ENCODE peak calls at places on chromosomes 1 and 21, in seven cellular contexts. Q is NCI-H345, J is left ventricle myocardium inferior, O is ureter, L is heart right ventricle, U is putamen, Z is SHP77. N is an unnamed sample.

GRCh38 chr1:237012789-237013383 is 8.6 kb upstream of the MT1HL1 start:
- DNase-seq in Q (peak; percentile 59), Z (no peak), L (peak; percentile 79), U (no peak), O (peak; percentile 49), J (peak; percentile 81), N (peak; percentile 76)

GRCh38 chr1:28518745-28519341 is 13.0 kb downstream of the RCC1 start:
- DNase-seq in L (no peak), Z (no peak), Q (peak; percentile 32), U (no peak), O (no peak), J (no peak), N (peak; percentile 0)

GRCh38 chr1:21924503-21925005 is 12.6 kb downstream of the HSPG2 start:
- DNase-seq in J (no peak), L (no peak), O (no peak), U (no peak), Z (no peak), Q (no peak), N (no peak)

GRCh38 chr1:52164604-52165003 is 22.7 kb downstream of the ZFYVE9 start:
- DNase-seq in L (no peak), U (no peak), Z (no peak), J (no peak), Q (no peak), O (no peak), N (no peak)

GRCh38 chr1:32753532-32754281 is 51.1 kb upstream of the SYNC start:
- DNase-seq in Q (peak; percentile 90), Z (peak; percentile 67), U (peak; percentile 63), L (peak; percentile 69), J (peak; percentile 64), O (peak; percentile 75), N (peak; percentile 91)

GRCh38 chr1:2645143-2645542 is 12.3 kb upstream of the MMEL1 start:
- DNase-seq in Z (no peak), J (no peak), Q (no peak), L (no peak), U (no peak), O (no peak), N (no peak)

GRCh38 chr1:219670426-219671149 is 57.7 kb upstream of the ZC3H11B start:
- DNase-seq in Q (no peak), J (peak; percentile 75), L (peak; percentile 54), U (no peak), Z (no peak), O (no peak), N (no peak)

GRCh38 chr21:28794341-28794970 is 198.2 kb downstream of the LTN1 start:
- DNase-seq in O (no peak), U (no peak), Z (no peak), J (no peak), L (no peak), Q (no peak), N (no peak)

GRCh38 chr1:164611754-164612642 is 53.0 kb downstream of the PBX1 start:
- DNase-seq in Q (peak; percentile 90), Z (peak; percentile 92), J (no peak), O (no peak), L (no peak), U (no peak), N (peak; percentile 75)

GRCh38 chr21:38326429-38326828 is 69.6 kb downstream of the KCNJ15 start:
- DNase-seq in Z (no peak), J (no peak), U (no peak), Q (no peak), L (no peak), O (no peak), N (no peak)

GRCh38 chr1:3440282-3440681 is 14.2 kb upstream of the ARHGEF16 start:
- DNase-seq in U (no peak), J (no peak), Z (no peak), O (no peak), L (peak; percentile 6), Q (no peak), N (no peak)

GRCh38 chr1:118204648-118205047 is 19.6 kb upstream of the SPAG17 start:
- DNase-seq in Z (peak; percentile 78), J (no peak), O (no peak), L (no peak), Q (peak; percentile 10), U (no peak), N (peak; percentile 10)

GRCh38 chr1:60388092-60388987 is 314.8 kb upstream of the C1orf87 start:
- DNase-seq in Q (no peak), L (no peak), O (no peak), U (no peak), J (no peak), Z (no peak), N (peak; percentile 47)

GRCh38 chr1:33972676-33973395 is 109.0 kb downstream of the HMGB4 start:
- DNase-seq in L (peak; percentile 77), O (peak; percentile 58), Z (no peak), Q (no peak), J (peak; percentile 74), U (peak; percentile 76), N (no peak)

GRCh38 chr1:163056832-163057231 is 12.3 kb upstream of the RGS4 start:
- DNase-seq in L (no peak), J (no peak), U (no peak), Z (no peak), Q (no peak), O (no peak), N (peak; percentile 41)

GRCh38 chr1:156394835-156395461 is 25.9 kb downstream of the RHBG start:
- DNase-seq in J (no peak), O (no peak), L (no peak), Q (peak; percentile 98), Z (peak; percentile 85), U (no peak), N (peak; percentile 85)

GRCh38 chr1:244952940-244953339 is 88.6 kb upstream of the HNRNPU start:
- DNase-seq in O (no peak), J (no peak), Z (no peak), Q (no peak), U (no peak), L (no peak), N (no peak)

GRCh38 chr21:42026072-42026415 is 15.9 kb upstream of the ZBTB21 start:
- DNase-seq in L (no peak), U (no peak), O (no peak), Q (no peak), Z (no peak), J (no peak), N (no peak)

GRCh38 chr1:37731312-37732019 is 33.5 kb downstream of the EPHA10 start:
- DNase-seq in O (no peak), J (no peak), U (no peak), Q (no peak), L (no peak), Z (no peak), N (no peak)

GRCh38 chr1:6269997-6270401 is 9.1 kb upstream of the GPR153 start:
- DNase-seq in Z (peak; percentile 63), O (no peak), J (no peak), L (no peak), Q (peak; percentile 67), U (no peak), N (no peak)

GRCh38 chr1:5830771-5831599 is 161.2 kb downstream of the NPHP4 start:
- DNase-seq in Q (no peak), O (no peak), Z (peak; percentile 64), U (no peak), L (no peak), J (no peak), N (peak; percentile 26)

GRCh38 chr1:197356723-197357533 is 88.9 kb downstream of the CRB1 start:
- DNase-seq in J (no peak), O (no peak), L (no peak), U (peak; percentile 38), Z (peak; percentile 59), Q (peak; percentile 38), N (peak; percentile 35)

GRCh38 chr1:29259802-29260441 is 23.6 kb downstream of the PTPRU start:
- DNase-seq in Q (no peak), L (peak; percentile 71), O (no peak), U (no peak), Z (no peak), J (peak; percentile 67), N (no peak)